ENCODE peak calls at places on chromosomes 11 and 22, in seven cellular contexts. Q, O, U, H, G, F and D are unnamed samples.
A peak's percentile ranks its signal among the peaks of the same experiment; 100 is the strongest.

GRCh38 chr11:44110231-44110679 is 14.8 kb downstream of the EXT2 start:
- DNase-seq in Q (peak; percentile 63), U (peak; percentile 16), F (no peak), O (peak; percentile 31), G (no peak), H (no peak), D (peak; percentile 45)

GRCh38 chr11:114132427-114132826 is 72.9 kb downstream of the ZBTB16 start:
- DNase-seq in O (no peak), U (no peak), F (no peak), H (no peak), G (no peak), Q (no peak), D (no peak)

GRCh38 chr11:82326853-82327252 is 406.8 kb downstream of the FAM181B start:
- DNase-seq in H (no peak), O (no peak), G (no peak), F (no peak), U (no peak), Q (no peak), D (no peak)

GRCh38 chr22:39490135-39490798 is 11.8 kb upstream of the MIEF1 start:
- DNase-seq in G (no peak), O (peak; percentile 91), F (peak; percentile 68), U (peak; percentile 37), Q (peak; percentile 82), H (peak; percentile 94), D (peak; percentile 94)

GRCh38 chr11:122902951-122903350 is 20.4 kb downstream of the JHY start:
- DNase-seq in G (no peak), U (no peak), F (no peak), Q (no peak), O (no peak), H (no peak), D (no peak)

GRCh38 chr11:94183886-94184264 is 55.2 kb downstream of the PANX1 start:
- DNase-seq in G (no peak), U (no peak), H (no peak), O (no peak), F (peak; percentile 2), Q (peak; percentile 17), D (no peak)

GRCh38 chr11:76939219-76939631 is 78.5 kb downstream of the ACER3 start:
- DNase-seq in Q (no peak), F (no peak), H (no peak), G (no peak), O (no peak), U (no peak), D (no peak)

GRCh38 chr11:113147249-113147648 is 167.1 kb upstream of the TTC12 start:
- DNase-seq in H (no peak), O (no peak), Q (no peak), U (no peak), F (no peak), G (no peak), D (no peak)

GRCh38 chr22:45903355-45904149 is 73.4 kb downstream of the WNT7B start:
- DNase-seq in G (no peak), H (no peak), O (peak; percentile 90), U (peak; percentile 53), Q (no peak), F (no peak), D (peak; percentile 73)

GRCh38 chr22:36925388-36926290 is 12.2 kb downstream of the CSF2RB start:
- DNase-seq in U (no peak), F (no peak), Q (no peak), H (peak; percentile 81), O (no peak), G (no peak), D (peak; percentile 53)

GRCh38 chr11:94968334-94968958 is 4.9 kb downstream of the CWC15 start:
- DNase-seq in Q (no peak), H (no peak), G (no peak), O (peak; percentile 38), U (peak; percentile 19), F (no peak), D (no peak)

GRCh38 chr22:17786435-17787158 is 12.3 kb upstream of the BID start:
- DNase-seq in O (no peak), U (peak; percentile 20), H (peak; percentile 91), G (no peak), Q (no peak), F (no peak), D (no peak)

GRCh38 chr11:119173453-119173852 is 4.9 kb downstream of the NLRX1 start:
- DNase-seq in G (no peak), O (no peak), U (no peak), Q (no peak), F (no peak), H (no peak), D (no peak)

GRCh38 chr11:7418061-7418460 is 67.2 kb upstream of the OLFML1 start:
- DNase-seq in G (no peak), H (no peak), O (no peak), U (no peak), F (no peak), Q (no peak), D (no peak)

GRCh38 chr22:48492371-48493320 is 1335.0 kb downstream of the BRD1 start:
- DNase-seq in Q (peak; percentile 33), O (peak; percentile 85), H (peak; percentile 90), U (peak; percentile 76), F (no peak), G (peak; percentile 39), D (peak; percentile 77)

GRCh38 chr22:19691721-19692341 is 22.5 kb upstream of the SEPTIN5 start:
- DNase-seq in G (no peak), H (no peak), Q (no peak), F (no peak), O (peak; percentile 46), U (peak; percentile 15), D (peak; percentile 37)

GRCh38 chr11:33533668-33534067 is 167.0 kb downstream of the C11orf91 start:
- DNase-seq in H (no peak), F (no peak), U (no peak), Q (no peak), G (no peak), O (no peak), D (no peak)

GRCh38 chr11:122852071-122852831 is 14.0 kb downstream of the CRTAM start:
- DNase-seq in U (no peak), O (no peak), Q (peak; percentile 29), H (no peak), F (no peak), G (no peak), D (no peak)

GRCh38 chr11:68302256-68303054 is 9.9 kb upstream of the LRP5 start:
- DNase-seq in F (no peak), O (no peak), H (peak; percentile 75), Q (no peak), U (no peak), G (no peak), D (peak; percentile 72)

GRCh38 chr22:29855611-29856181 is 17.6 kb upstream of the ASCC2 start:
- DNase-seq in H (peak; percentile 65), F (no peak), Q (no peak), U (no peak), O (no peak), G (no peak), D (no peak)

GRCh38 chr11:122085264-122085663 is 30.8 kb downstream of the BLID start:
- DNase-seq in O (peak; percentile 25), G (peak; percentile 91), U (peak; percentile 90), F (no peak), Q (no peak), H (no peak), D (no peak)

GRCh38 chr11:87421422-87421821 is 383.7 kb downstream of the TMEM135 start:
- DNase-seq in G (peak; percentile 84), U (peak; percentile 82), H (no peak), Q (peak; percentile 51), F (peak; percentile 6), O (peak; percentile 56), D (no peak)

GRCh38 chr11:13126430-13126829 is 117.3 kb downstream of the RASSF10 start:
- DNase-seq in U (peak; percentile 99), H (no peak), O (no peak), Q (no peak), G (no peak), F (no peak), D (no peak)

GRCh38 chr11:64058494-64058893 is 22.8 kb downstream of the FLRT1 start:
- DNase-seq in Q (no peak), G (no peak), O (no peak), H (no peak), F (no peak), U (no peak), D (peak; percentile 68)

GRCh38 chr11:17734418-17734911 is at the start of gene KCNC1:
- DNase-seq in G (no peak), U (no peak), H (no peak), Q (no peak), F (no peak), O (peak; percentile 57), D (no peak)

GRCh38 chr22:24466831-24467249 is 28.3 kb upstream of the UPB1 start:
- DNase-seq in Q (no peak), U (peak; percentile 61), G (no peak), F (no peak), O (peak; percentile 46), H (no peak), D (no peak)

GRCh38 chr11:130181295-130182272 is 22.0 kb downstream of the ST14 start:
- DNase-seq in G (no peak), Q (no peak), F (no peak), O (peak; percentile 84), H (no peak), U (no peak), D (peak; percentile 21)

GRCh38 chr22:38835888-38836301 is 7.9 kb downstream of the NPTXR start:
- DNase-seq in G (peak; percentile 6), U (peak; percentile 68), O (no peak), H (no peak), Q (no peak), F (no peak), D (peak; percentile 32)

GRCh38 chr11:102733232-102733875 is 8.6 kb upstream of the MMP8 start:
- DNase-seq in O (peak; percentile 50), G (no peak), F (no peak), U (no peak), H (no peak), Q (peak; percentile 53), D (peak; percentile 16)

GRCh38 chr22:29782061-29782845 is 15.1 kb downstream of the UQCR10 start:
- DNase-seq in Q (no peak), F (no peak), U (no peak), G (no peak), O (peak; percentile 76), H (no peak), D (no peak)

GRCh38 chr22:40628354-40629042 is 8.0 kb downstream of the MRTFA start:
- DNase-seq in G (no peak), Q (no peak), U (peak; percentile 86), F (no peak), O (no peak), H (no peak), D (no peak)

GRCh38 chr22:23387827-23388491 is 192.1 kb downstream of the IGLL1 start:
- DNase-seq in O (no peak), U (no peak), H (peak; percentile 82), G (no peak), F (no peak), Q (no peak), D (no peak)

GRCh38 chr11:3786781-3787428 is 10.4 kb downstream of the NUP98 start:
- DNase-seq in O (no peak), U (peak; percentile 26), G (no peak), F (no peak), H (no peak), Q (no peak), D (no peak)

GRCh38 chr22:46846832-46847355 is 84.4 kb downstream of the TBC1D22A start:
- DNase-seq in H (peak; percentile 48), F (no peak), U (no peak), Q (no peak), G (no peak), O (no peak), D (no peak)

GRCh38 chr11:79419120-79419519 is 21.7 kb downstream of the TENM4 start:
- DNase-seq in F (no peak), O (peak; percentile 24), G (no peak), Q (no peak), H (no peak), U (no peak), D (peak; percentile 85)

GRCh38 chr11:129285387-129285786 is 90.3 kb upstream of the BARX2 start:
- DNase-seq in G (no peak), O (no peak), F (no peak), U (no peak), Q (no peak), H (no peak), D (no peak)

GRCh38 chr11:7595016-7595869 is 78.1 kb downstream of the CYB5R2 start:
- DNase-seq in Q (no peak), U (no peak), F (no peak), H (no peak), G (no peak), O (no peak), D (no peak)

GRCh38 chr22:37623075-37624016 is 14.7 kb downstream of the GGA1 start:
- DNase-seq in U (no peak), F (peak; percentile 63), G (no peak), O (peak; percentile 81), H (peak; percentile 94), Q (peak; percentile 79), D (no peak)